ENCODE peak calls at places on chromosomes 16 and 17, in four cellular contexts. O, A, X and E are unnamed samples.

GRCh38 chr17:29593546-29594440 is 861 bp downstream of the ANKRD13B start:
- DNase-seq in O (peak), X (no peak), A (peak), E (no peak)

GRCh38 chr17:73988110-73988509 is 215.4 kb upstream of the RPL38 start:
- DNase-seq in X (no peak), A (no peak), O (no peak), E (no peak)

GRCh38 chr16:59259074-59259963 is 525.2 kb upstream of the GOT2 start:
- DNase-seq in O (no peak), A (no peak), X (no peak), E (no peak)

GRCh38 chr17:7403043-7403901 is 625 bp downstream of the TMEM256 start:
- DNase-seq in A (no peak), O (no peak), X (peak), E (no peak)

GRCh38 chr17:64226132-64226531 is 36.9 kb downstream of the TEX2 start:
- DNase-seq in A (no peak), X (no peak), O (no peak), E (no peak)

GRCh38 chr17:21493993-21494392 is 117.8 kb downstream of the KCNJ12 start:
- DNase-seq in O (no peak), X (no peak), A (no peak), E (no peak)

GRCh38 chr16:4435668-4436067 is 10.0 kb downstream of the DNAJA3 start:
- DNase-seq in X (no peak), O (no peak), A (no peak), E (no peak)

GRCh38 chr17:44400226-44400847 is 10.9 kb upstream of the ITGA2B start:
- DNase-seq in A (no peak), X (no peak), O (peak), E (no peak)

GRCh38 chr16:53809088-53809951 is 105.4 kb downstream of the FTO start:
- DNase-seq in A (no peak), X (no peak), O (no peak), E (no peak)

GRCh38 chr17:56486732-56487131 is 106.8 kb upstream of the NOG start:
- DNase-seq in O (no peak), A (no peak), X (no peak), E (no peak)

GRCh38 chr16:17343729-17344128 is 127.0 kb downstream of the XYLT1 start:
- DNase-seq in X (no peak), O (no peak), A (no peak), E (no peak)

GRCh38 chr17:1006054-1006453 is 9.1 kb downstream of the TIMM22 start:
- DNase-seq in X (no peak), A (no peak), O (no peak), E (no peak)

GRCh38 chr16:81261049-81261648 is 22.7 kb downstream of the BCO1 start:
- DNase-seq in X (peak), A (peak), O (peak), E (no peak)

GRCh38 chr17:4588391-4588790 is 4.1 kb downstream of the SMTNL2 start:
- DNase-seq in X (no peak), A (no peak), O (no peak), E (no peak)

GRCh38 chr16:13994239-13995106 is 74.5 kb downstream of the ERCC4 start:
- DNase-seq in A (no peak), O (no peak), X (no peak), E (no peak)